ENCODE peak calls at places on chromosomes 3 and 15, in nine cellular contexts. V, B, L, O, Y, U, D, M and A are unnamed samples.

GRCh38 chr3:134374791-134375541 is 719 bp upstream of the AMOTL2 start:
- DNase-seq in L (peak; percentile 76), B (no peak), Y (peak; percentile 79), U (peak; percentile 52), O (peak; percentile 79), D (no peak), M (peak; percentile 97), V (no peak), A (peak; percentile 96)

GRCh38 chr3:87855626-87856025 is 203.2 kb downstream of the CGGBP1 start:
- DNase-seq in O (no peak), Y (no peak), V (peak; percentile 25), B (no peak), L (no peak), M (peak; percentile 59), U (no peak), D (no peak), A (no peak)

GRCh38 chr3:148992027-148992634 is 791 bp downstream of the GYG1 start:
- DNase-seq in L (peak; percentile 30), M (peak; percentile 62), D (peak; percentile 26), U (peak; percentile 53), B (no peak), Y (peak; percentile 83), O (peak; percentile 6), V (peak; percentile 38), A (peak; percentile 78)

GRCh38 chr15:58466566-58466965 is 34.8 kb downstream of the LIPC start:
- DNase-seq in Y (no peak), O (no peak), V (no peak), U (no peak), D (no peak), M (no peak), B (no peak), L (no peak), A (no peak)

GRCh38 chr15:67033521-67033920 is 31.9 kb upstream of the SMAD3 start:
- DNase-seq in L (no peak), Y (peak; percentile 59), V (no peak), U (no peak), M (peak; percentile 69), D (peak; percentile 10), O (no peak), B (peak; percentile 59), A (peak; percentile 74)

GRCh38 chr3:42829083-42829627 is 19.9 kb downstream of the ACKR2 start:
- DNase-seq in L (peak; percentile 42), D (no peak), O (no peak), V (no peak), B (no peak), U (no peak), Y (no peak), M (peak; percentile 80), A (no peak)

GRCh38 chr3:142958707-142959106 is 4.8 kb downstream of the PAQR9 start:
- DNase-seq in B (no peak), U (peak; percentile 85), O (no peak), V (peak; percentile 35), M (no peak), L (peak; percentile 89), Y (peak; percentile 59), D (no peak), A (no peak)

GRCh38 chr3:166531730-166532129 is 694.5 kb upstream of the BCHE start:
- DNase-seq in L (no peak), O (no peak), Y (no peak), D (no peak), V (no peak), M (no peak), U (no peak), B (no peak), A (no peak)

GRCh38 chr3:129128357-129129155 is 7.0 kb upstream of the RAB43 start:
- DNase-seq in Y (no peak), U (no peak), O (no peak), L (no peak), D (no peak), B (no peak), V (no peak), M (no peak), A (no peak)

GRCh38 chr3:21310891-21311290 is 440.1 kb downstream of the ZNF385D start:
- DNase-seq in D (no peak), B (no peak), M (no peak), O (no peak), Y (no peak), V (no peak), L (no peak), U (no peak), A (no peak)

GRCh38 chr3:42507751-42508335 is 5.4 kb downstream of the VIPR1 start:
- DNase-seq in O (no peak), D (no peak), V (no peak), U (no peak), L (no peak), M (peak; percentile 37), Y (no peak), B (peak; percentile 27), A (peak; percentile 30)

GRCh38 chr15:75455982-75456531 is 4.6 kb upstream of the SIN3A start:
- DNase-seq in V (peak; percentile 49), D (peak; percentile 40), Y (no peak), L (no peak), B (no peak), M (peak; percentile 85), U (peak; percentile 61), O (no peak), A (peak; percentile 86)

GRCh38 chr3:23075478-23075877 is 127.6 kb upstream of the UBE2E2 start:
- DNase-seq in L (no peak), M (no peak), D (no peak), O (no peak), U (no peak), V (peak; percentile 71), B (no peak), Y (no peak), A (no peak)

GRCh38 chr3:185498503-185499396 is at the start of gene TMEM41A:
- DNase-seq in V (peak; percentile 88), U (peak; percentile 96), D (peak; percentile 85), Y (peak; percentile 96), O (peak; percentile 89), M (peak; percentile 97), B (peak; percentile 95), L (peak; percentile 96), A (peak; percentile 98)

GRCh38 chr3:179738998-179739397 is 86.2 kb downstream of the USP13 start:
- DNase-seq in L (no peak), Y (no peak), O (no peak), U (no peak), V (no peak), B (no peak), D (no peak), M (no peak), A (no peak)

GRCh38 chr3:48521635-48522034 is 17.7 kb upstream of the SHISA5 start:
- DNase-seq in D (no peak), L (no peak), M (peak; percentile 35), Y (no peak), B (no peak), U (no peak), V (no peak), O (no peak), A (no peak)

GRCh38 chr3:66406186-66406585 is 94.6 kb downstream of the LRIG1 start:
- DNase-seq in O (no peak), M (no peak), U (no peak), D (no peak), B (no peak), V (no peak), L (no peak), Y (peak; percentile 68), A (no peak)

GRCh38 chr15:38611228-38611627 is 46.6 kb upstream of the RASGRP1 start:
- DNase-seq in O (no peak), L (no peak), M (peak; percentile 25), V (no peak), U (no peak), Y (no peak), B (peak; percentile 48), D (peak; percentile 26), A (no peak)

GRCh38 chr3:197420115-197420514 is 121.7 kb upstream of the DLG1 start:
- DNase-seq in D (no peak), M (no peak), O (no peak), U (no peak), Y (no peak), B (no peak), L (no peak), V (peak; percentile 43), A (no peak)

GRCh38 chr15:85934691-85935090 is 140.0 kb upstream of the KLHL25 start:
- DNase-seq in B (no peak), L (no peak), V (no peak), D (no peak), O (no peak), M (no peak), Y (no peak), U (no peak), A (no peak)

GRCh38 chr3:79183496-79183895 is 584.3 kb downstream of the ROBO1 start:
- DNase-seq in M (no peak), V (no peak), B (no peak), Y (no peak), U (no peak), D (no peak), O (no peak), L (no peak), A (no peak)

GRCh38 chr3:67384790-67385397 is 269.5 kb downstream of the SUCLG2 start:
- DNase-seq in Y (no peak), V (peak; percentile 32), L (no peak), D (peak; percentile 19), M (peak; percentile 80), O (peak; percentile 0), B (peak; percentile 46), U (peak; percentile 47), A (peak; percentile 90)